ENCODE peak calls at places on chromosomes 1 and 21, in five cellular contexts. One of them, this sample, is unnamed.

GRCh38 chr1:78836736-78837135 is 169.8 kb downstream of the ADGRL4 start:
- DNase-seq in AG09319: no peak
- DNase-seq in Calu3: no peak
- DNase-seq in Peyer's patch: no peak
- DNase-seq in HFF-Myc: no peak
- DNase-seq in this sample: no peak

GRCh38 chr1:185358957-185359356 is 41.9 kb upstream of the IVNS1ABP start:
- DNase-seq in AG09319: no peak
- DNase-seq in Calu3: no peak
- DNase-seq in Peyer's patch: no peak
- DNase-seq in HFF-Myc: no peak
- DNase-seq in this sample: no peak

GRCh38 chr1:95407864-95408291 is 173.9 kb downstream of the RWDD3 start:
- DNase-seq in AG09319: no peak
- DNase-seq in Calu3: no peak
- DNase-seq in Peyer's patch: no peak
- DNase-seq in HFF-Myc: no peak
- DNase-seq in this sample: no peak

GRCh38 chr1:53893999-53894636 is at the start of gene DIO1:
- DNase-seq in AG09319: no peak
- DNase-seq in Calu3: no peak
- DNase-seq in Peyer's patch: no peak
- DNase-seq in HFF-Myc: no peak
- DNase-seq in this sample: peak

GRCh38 chr1:54054438-54054749 is 986 bp downstream of the TCEANC2 start:
- DNase-seq in AG09319: no peak
- DNase-seq in Calu3: no peak
- DNase-seq in Peyer's patch: no peak
- DNase-seq in HFF-Myc: no peak
- DNase-seq in this sample: peak

GRCh38 chr1:63595435-63595834 is 2.2 kb downstream of the PGM1 start:
- DNase-seq in AG09319: no peak
- DNase-seq in Calu3: no peak
- DNase-seq in Peyer's patch: no peak
- DNase-seq in HFF-Myc: no peak
- DNase-seq in this sample: no peak

GRCh38 chr1:30612666-30613065 is 110.7 kb downstream of the MATN1 start:
- DNase-seq in AG09319: no peak
- DNase-seq in Calu3: no peak
- DNase-seq in Peyer's patch: no peak
- DNase-seq in HFF-Myc: no peak
- DNase-seq in this sample: no peak

GRCh38 chr1:172882791-172883386 is 167.9 kb downstream of the TNFSF18 start:
- DNase-seq in AG09319: no peak
- DNase-seq in Calu3: no peak
- DNase-seq in Peyer's patch: no peak
- DNase-seq in HFF-Myc: no peak
- DNase-seq in this sample: peak

GRCh38 chr21:25967566-25968438 is 202.8 kb downstream of the APP start:
- DNase-seq in AG09319: no peak
- DNase-seq in Calu3: no peak
- DNase-seq in Peyer's patch: peak
- DNase-seq in HFF-Myc: no peak
- DNase-seq in this sample: no peak

GRCh38 chr1:2914702-2915101 is 106.6 kb upstream of the ACTRT2 start:
- DNase-seq in AG09319: no peak
- DNase-seq in Calu3: no peak
- DNase-seq in Peyer's patch: no peak
- DNase-seq in HFF-Myc: no peak
- DNase-seq in this sample: no peak

GRCh38 chr1:8516793-8517556 is 199.1 kb downstream of the SLC45A1 start:
- DNase-seq in AG09319: no peak
- DNase-seq in Calu3: no peak
- DNase-seq in Peyer's patch: no peak
- DNase-seq in HFF-Myc: peak
- DNase-seq in this sample: peak

GRCh38 chr1:25523512-25523911 is 19.9 kb upstream of the LDLRAP1 start:
- DNase-seq in AG09319: no peak
- DNase-seq in Calu3: no peak
- DNase-seq in Peyer's patch: no peak
- DNase-seq in HFF-Myc: no peak
- DNase-seq in this sample: peak

GRCh38 chr1:25651036-25651640 is 34.5 kb downstream of the MAN1C1 start:
- DNase-seq in AG09319: no peak
- DNase-seq in Calu3: no peak
- DNase-seq in Peyer's patch: no peak
- DNase-seq in HFF-Myc: no peak
- DNase-seq in this sample: no peak

GRCh38 chr21:31172328-31172727 is 134.1 kb upstream of the KRTAP19-8 start:
- DNase-seq in AG09319: no peak
- DNase-seq in Calu3: no peak
- DNase-seq in Peyer's patch: no peak
- DNase-seq in HFF-Myc: no peak
- DNase-seq in this sample: no peak

GRCh38 chr1:53273526-53273925 is 35.2 kb upstream of the MAGOH start:
- DNase-seq in AG09319: no peak
- DNase-seq in Calu3: no peak
- DNase-seq in Peyer's patch: no peak
- DNase-seq in HFF-Myc: no peak
- DNase-seq in this sample: no peak

GRCh38 chr1:246753670-246754535 is 29.7 kb downstream of the SCCPDH start:
- DNase-seq in AG09319: peak
- DNase-seq in Calu3: peak
- DNase-seq in Peyer's patch: peak
- DNase-seq in HFF-Myc: peak
- DNase-seq in this sample: peak

GRCh38 chr1:197180252-197180878 is 33.9 kb upstream of the ASPM start:
- DNase-seq in AG09319: no peak
- DNase-seq in Calu3: no peak
- DNase-seq in Peyer's patch: no peak
- DNase-seq in HFF-Myc: peak
- DNase-seq in this sample: no peak

GRCh38 chr1:93979718-93980319 is 70.6 kb upstream of the GCLM start:
- DNase-seq in AG09319: peak
- DNase-seq in Calu3: no peak
- DNase-seq in Peyer's patch: no peak
- DNase-seq in HFF-Myc: no peak
- DNase-seq in this sample: no peak

GRCh38 chr1:27606708-27607238 is 2.8 kb upstream of the AHDC1 start:
- DNase-seq in AG09319: no peak
- DNase-seq in Calu3: no peak
- DNase-seq in Peyer's patch: no peak
- DNase-seq in HFF-Myc: no peak
- DNase-seq in this sample: no peak

GRCh38 chr1:1200876-1201810 is 5.2 kb downstream of the TNFRSF18 start:
- DNase-seq in AG09319: no peak
- DNase-seq in Calu3: peak
- DNase-seq in Peyer's patch: peak
- DNase-seq in HFF-Myc: no peak
- DNase-seq in this sample: peak

GRCh38 chr1:39453603-39454002 is 37.8 kb upstream of the BMP8A start:
- DNase-seq in AG09319: peak
- DNase-seq in Calu3: no peak
- DNase-seq in Peyer's patch: peak
- DNase-seq in HFF-Myc: no peak
- DNase-seq in this sample: no peak

GRCh38 chr1:50419192-50419906 is 3.9 kb downstream of the DMRTA2 start:
- DNase-seq in AG09319: no peak
- DNase-seq in Calu3: peak
- DNase-seq in Peyer's patch: no peak
- DNase-seq in HFF-Myc: no peak
- DNase-seq in this sample: no peak

GRCh38 chr1:8024329-8024728 is 1.8 kb downstream of the ERRFI1 start:
- DNase-seq in AG09319: no peak
- DNase-seq in Calu3: no peak
- DNase-seq in Peyer's patch: no peak
- DNase-seq in HFF-Myc: no peak
- DNase-seq in this sample: no peak

GRCh38 chr1:21520899-21521716 is 11.9 kb downstream of the ALPL start:
- DNase-seq in AG09319: no peak
- DNase-seq in Calu3: no peak
- DNase-seq in Peyer's patch: no peak
- DNase-seq in HFF-Myc: peak
- DNase-seq in this sample: no peak

GRCh38 chr1:30321996-30322858 is 401.2 kb downstream of the MATN1 start:
- DNase-seq in AG09319: no peak
- DNase-seq in Calu3: no peak
- DNase-seq in Peyer's patch: no peak
- DNase-seq in HFF-Myc: no peak
- DNase-seq in this sample: no peak

GRCh38 chr1:3079381-3080093 is 10.5 kb downstream of the PRDM16 start:
- DNase-seq in AG09319: no peak
- DNase-seq in Calu3: no peak
- DNase-seq in Peyer's patch: no peak
- DNase-seq in HFF-Myc: no peak
- DNase-seq in this sample: no peak

GRCh38 chr1:7471836-7472235 is 299.3 kb upstream of the VAMP3 start:
- DNase-seq in AG09319: no peak
- DNase-seq in Calu3: no peak
- DNase-seq in Peyer's patch: no peak
- DNase-seq in HFF-Myc: no peak
- DNase-seq in this sample: no peak

GRCh38 chr1:111369645-111370044 is 57.9 kb downstream of the OVGP1 start:
- DNase-seq in AG09319: no peak
- DNase-seq in Calu3: no peak
- DNase-seq in Peyer's patch: no peak
- DNase-seq in HFF-Myc: no peak
- DNase-seq in this sample: no peak

GRCh38 chr1:119132179-119132578 is 8.3 kb downstream of the WARS2 start:
- DNase-seq in AG09319: no peak
- DNase-seq in Calu3: no peak
- DNase-seq in Peyer's patch: no peak
- DNase-seq in HFF-Myc: no peak
- DNase-seq in this sample: no peak

GRCh38 chr1:30414851-30415165 is 308.6 kb downstream of the MATN1 start:
- DNase-seq in AG09319: no peak
- DNase-seq in Calu3: no peak
- DNase-seq in Peyer's patch: no peak
- DNase-seq in HFF-Myc: no peak
- DNase-seq in this sample: no peak

GRCh38 chr1:205710201-205711062 is 30.1 kb upstream of the SLC45A3 start:
- DNase-seq in AG09319: no peak
- DNase-seq in Calu3: no peak
- DNase-seq in Peyer's patch: no peak
- DNase-seq in HFF-Myc: no peak
- DNase-seq in this sample: no peak
- TF ChIP-seq CTCF in AG09319: no peak
- TF ChIP-seq CTCF in Calu3: no peak
- TF ChIP-seq CTCF in Peyer's patch: no peak
- TF ChIP-seq CTCF in HFF-Myc: no peak
- TF ChIP-seq CTCF in this sample: no peak

GRCh38 chr1:207318072-207318619 is 3.3 kb upstream of the CD55 start:
- DNase-seq in AG09319: no peak
- DNase-seq in Calu3: no peak
- DNase-seq in Peyer's patch: no peak
- DNase-seq in HFF-Myc: no peak
- DNase-seq in this sample: no peak

GRCh38 chr1:207321045-207321789 is at the start of gene CD55:
- DNase-seq in AG09319: peak
- DNase-seq in Calu3: peak
- DNase-seq in Peyer's patch: peak
- DNase-seq in HFF-Myc: peak
- DNase-seq in this sample: peak

GRCh38 chr1:207319207-207319606 is 2.3 kb upstream of the CD55 start:
- DNase-seq in AG09319: no peak
- DNase-seq in Calu3: no peak
- DNase-seq in Peyer's patch: no peak
- DNase-seq in HFF-Myc: no peak
- DNase-seq in this sample: no peak

GRCh38 chr1:207323425-207323976 is 2.0 kb downstream of the CD55 start:
- DNase-seq in AG09319: no peak
- DNase-seq in Calu3: no peak
- DNase-seq in Peyer's patch: no peak
- DNase-seq in HFF-Myc: no peak
- DNase-seq in this sample: no peak

GRCh38 chr1:207321790-207322530 is 482 bp downstream of the CD55 start:
- DNase-seq in AG09319: no peak
- DNase-seq in Calu3: no peak
- DNase-seq in Peyer's patch: peak
- DNase-seq in HFF-Myc: no peak
- DNase-seq in this sample: peak
- TF ChIP-seq CTCF in AG09319: no peak
- TF ChIP-seq CTCF in Calu3: no peak
- TF ChIP-seq CTCF in Peyer's patch: no peak
- TF ChIP-seq CTCF in HFF-Myc: no peak
- TF ChIP-seq CTCF in this sample: no peak

DNA sequence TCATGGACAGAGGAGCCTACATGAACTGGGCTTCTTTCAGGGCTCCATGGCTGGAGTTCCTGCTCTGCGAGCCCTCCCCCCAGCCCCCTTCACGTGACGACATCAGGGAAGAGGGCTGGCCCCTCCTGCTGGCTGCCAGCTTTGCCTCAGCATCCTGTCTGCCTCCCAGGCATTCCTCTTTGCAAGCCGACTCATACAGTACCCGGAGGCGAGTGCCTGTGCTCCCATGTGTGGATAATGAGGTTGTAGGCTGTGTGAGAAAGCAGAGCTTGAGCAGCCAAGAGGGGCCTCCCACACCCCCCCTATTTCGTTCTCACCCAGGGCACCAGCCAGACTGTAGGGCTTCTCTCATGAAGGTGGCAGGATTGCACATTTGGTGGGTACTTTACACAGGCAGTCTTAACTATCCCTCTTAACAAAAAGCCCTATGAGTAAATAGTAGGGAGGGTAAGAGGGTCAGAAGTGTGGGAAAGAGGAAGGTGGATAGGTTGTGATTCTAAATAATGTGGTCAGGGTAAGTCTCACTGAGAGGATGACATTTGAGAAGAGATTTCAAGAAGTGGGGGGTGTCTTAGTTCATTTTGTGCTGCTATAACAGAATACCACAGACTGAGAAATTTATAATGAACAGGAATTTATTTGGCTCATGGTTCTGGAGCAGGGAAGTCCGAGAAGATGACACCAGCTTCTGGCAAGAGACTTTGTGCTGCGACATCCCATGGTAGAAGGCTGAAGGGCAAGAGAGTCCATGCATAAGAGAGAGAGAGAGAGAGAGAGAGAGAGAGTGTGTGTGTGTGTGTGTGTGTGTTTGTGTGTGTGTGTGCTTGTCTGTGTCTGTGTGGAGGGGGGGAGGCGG is 113.5 kb downstream of the OMA1 start:
- DNase-seq in AG09319: peak
- DNase-seq in Calu3: no peak
- DNase-seq in Peyer's patch: no peak
- DNase-seq in HFF-Myc: peak
- DNase-seq in this sample: no peak
- TF ChIP-seq CTCF in AG09319: peak
- TF ChIP-seq CTCF in Calu3: no peak
- TF ChIP-seq CTCF in Peyer's patch: no peak
- TF ChIP-seq CTCF in HFF-Myc: peak
- TF ChIP-seq CTCF in this sample: no peak

DNA sequence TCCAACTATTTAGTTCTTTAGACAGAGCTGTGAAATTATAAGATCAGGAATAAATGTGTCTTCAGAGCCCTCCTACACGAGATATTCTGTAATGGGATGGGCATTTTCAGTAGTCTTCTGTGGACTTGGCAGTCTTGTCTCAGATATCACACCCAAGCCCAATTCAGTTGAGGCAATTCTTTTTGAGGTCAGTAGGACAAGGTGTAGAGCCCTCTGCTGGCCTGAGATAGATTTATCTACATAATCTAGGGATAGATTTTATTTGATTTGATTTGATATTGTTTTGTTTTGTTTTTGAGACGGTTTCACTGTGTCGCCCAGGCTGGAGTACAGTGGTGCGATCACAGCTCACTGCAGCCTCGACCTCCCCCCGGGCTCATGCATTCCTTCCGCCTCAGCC is 77.5 kb downstream of the FMN2 start:
- DNase-seq in AG09319: no peak
- DNase-seq in Calu3: no peak
- DNase-seq in Peyer's patch: no peak
- DNase-seq in HFF-Myc: no peak
- DNase-seq in this sample: no peak
- TF ChIP-seq CTCF in AG09319: peak
- TF ChIP-seq CTCF in Calu3: no peak
- TF ChIP-seq CTCF in Peyer's patch: no peak
- TF ChIP-seq CTCF in HFF-Myc: peak
- TF ChIP-seq CTCF in this sample: no peak